ENCODE peak calls at places on chromosomes 4 and X, in ten cellular contexts. One of them, this sample, is unnamed.

GRCh38 chr4:170272959-170273358 is 183.2 kb upstream of the AADAT start:
- DNase-seq in SHP77 treated with DMSO at 0.1 percent for 48 hours: no peak
- DNase-seq in NCI-H2081: no peak
- DNase-seq in brain microvascular endothelial cell: no peak
- DNase-seq in AML-193: no peak
- DNase-seq in AG08395: no peak
- DNase-seq in heart left ventricle: no peak
- DNase-seq in trophoblast cell: no peak
- DNase-seq in activated T-helper 1 cell treated with anti-CD3 and anti-CD28 coated beads, Interleukin-12 subunit alpha, Interleukin-12 subunit beta, Interleukin-2, Interleukin-4 antibody, amounts not matched to agents 30 ng/mL and 10 ng/mL and 1 ng/mL, durations not matched to agents 14 hours and 24 hours and 36 hours: no peak
- DNase-seq in NCI-H1694 treated with DMSO at 0.1 percent for 48 hours: no peak
- DNase-seq in this sample: no peak

GRCh38 chr4:185394568-185395254 is 1.0 kb downstream of the LRP2BP start:
- DNase-seq in activated T-helper 1 cell treated with anti-CD3 and anti-CD28 coated beads, Interleukin-12 subunit alpha, Interleukin-12 subunit beta, Interleukin-2, Interleukin-4 antibody, amounts not matched to agents 30 ng/mL and 10 ng/mL and 1 ng/mL, durations not matched to agents 14 hours and 24 hours and 36 hours: no peak
- DNase-seq in trophoblast cell: no peak
- DNase-seq in AG08395: no peak
- DNase-seq in NCI-H2081: no peak
- DNase-seq in AML-193: no peak
- DNase-seq in NCI-H1694 treated with DMSO at 0.1 percent for 48 hours: no peak
- DNase-seq in SHP77 treated with DMSO at 0.1 percent for 48 hours: no peak
- DNase-seq in heart left ventricle: no peak
- DNase-seq in brain microvascular endothelial cell: no peak
- DNase-seq in this sample: no peak

GRCh38 chrX:40145001-40145631 is 47.4 kb upstream of the BCOR start:
- DNase-seq in NCI-H1694 treated with DMSO at 0.1 percent for 48 hours: peak; percentile 32
- DNase-seq in NCI-H2081: no peak
- DNase-seq in SHP77 treated with DMSO at 0.1 percent for 48 hours: no peak
- DNase-seq in AML-193: no peak
- DNase-seq in AG08395: no peak
- DNase-seq in brain microvascular endothelial cell: no peak
- DNase-seq in activated T-helper 1 cell treated with anti-CD3 and anti-CD28 coated beads, Interleukin-12 subunit alpha, Interleukin-12 subunit beta, Interleukin-2, Interleukin-4 antibody, amounts not matched to agents 30 ng/mL and 10 ng/mL and 1 ng/mL, durations not matched to agents 14 hours and 24 hours and 36 hours: no peak
- DNase-seq in heart left ventricle: peak; percentile 15
- DNase-seq in trophoblast cell: no peak
- DNase-seq in this sample: no peak

GRCh38 chr4:41158274-41158673 is 56.1 kb downstream of the APBB2 start:
- DNase-seq in heart left ventricle: no peak
- DNase-seq in NCI-H2081: no peak
- DNase-seq in NCI-H1694 treated with DMSO at 0.1 percent for 48 hours: no peak
- DNase-seq in AML-193: no peak
- DNase-seq in activated T-helper 1 cell treated with anti-CD3 and anti-CD28 coated beads, Interleukin-12 subunit alpha, Interleukin-12 subunit beta, Interleukin-2, Interleukin-4 antibody, amounts not matched to agents 30 ng/mL and 10 ng/mL and 1 ng/mL, durations not matched to agents 14 hours and 24 hours and 36 hours: no peak
- DNase-seq in trophoblast cell: no peak
- DNase-seq in AG08395: no peak
- DNase-seq in SHP77 treated with DMSO at 0.1 percent for 48 hours: no peak
- DNase-seq in brain microvascular endothelial cell: no peak
- DNase-seq in this sample: no peak

GRCh38 chrX:124211312-124211942 is 121.0 kb upstream of the TEX13D start:
- DNase-seq in AML-193: peak; percentile 40
- DNase-seq in brain microvascular endothelial cell: no peak
- DNase-seq in trophoblast cell: no peak
- DNase-seq in activated T-helper 1 cell treated with anti-CD3 and anti-CD28 coated beads, Interleukin-12 subunit alpha, Interleukin-12 subunit beta, Interleukin-2, Interleukin-4 antibody, amounts not matched to agents 30 ng/mL and 10 ng/mL and 1 ng/mL, durations not matched to agents 14 hours and 24 hours and 36 hours: peak; percentile 3
- DNase-seq in AG08395: peak; percentile 26
- DNase-seq in NCI-H1694 treated with DMSO at 0.1 percent for 48 hours: peak; percentile 48
- DNase-seq in heart left ventricle: no peak
- DNase-seq in NCI-H2081: peak; percentile 57
- DNase-seq in SHP77 treated with DMSO at 0.1 percent for 48 hours: peak; percentile 1
- DNase-seq in this sample: no peak

GRCh38 chrX:1170243-1170642 is 42.2 kb downstream of the CRLF2 start:
- DNase-seq in activated T-helper 1 cell treated with anti-CD3 and anti-CD28 coated beads, Interleukin-12 subunit alpha, Interleukin-12 subunit beta, Interleukin-2, Interleukin-4 antibody, amounts not matched to agents 30 ng/mL and 10 ng/mL and 1 ng/mL, durations not matched to agents 14 hours and 24 hours and 36 hours: no peak
- DNase-seq in AG08395: no peak
- DNase-seq in NCI-H2081: no peak
- DNase-seq in heart left ventricle: no peak
- DNase-seq in trophoblast cell: peak; percentile 43
- DNase-seq in NCI-H1694 treated with DMSO at 0.1 percent for 48 hours: no peak
- DNase-seq in brain microvascular endothelial cell: no peak
- DNase-seq in AML-193: no peak
- DNase-seq in SHP77 treated with DMSO at 0.1 percent for 48 hours: no peak
- DNase-seq in this sample: no peak

GRCh38 chrX:57156397-57157049 is 19.3 kb upstream of the SPIN2A start:
- DNase-seq in activated T-helper 1 cell treated with anti-CD3 and anti-CD28 coated beads, Interleukin-12 subunit alpha, Interleukin-12 subunit beta, Interleukin-2, Interleukin-4 antibody, amounts not matched to agents 30 ng/mL and 10 ng/mL and 1 ng/mL, durations not matched to agents 14 hours and 24 hours and 36 hours: no peak
- DNase-seq in heart left ventricle: no peak
- DNase-seq in brain microvascular endothelial cell: peak; percentile 40
- DNase-seq in trophoblast cell: peak; percentile 19
- DNase-seq in AG08395: peak; percentile 49
- DNase-seq in AML-193: no peak
- DNase-seq in SHP77 treated with DMSO at 0.1 percent for 48 hours: peak; percentile 39
- DNase-seq in NCI-H1694 treated with DMSO at 0.1 percent for 48 hours: peak; percentile 1
- DNase-seq in NCI-H2081: peak; percentile 2
- DNase-seq in this sample: no peak

GRCh38 chr4:81499840-81500239 is 28.1 kb upstream of the RASGEF1B start:
- DNase-seq in trophoblast cell: no peak
- DNase-seq in AG08395: no peak
- DNase-seq in activated T-helper 1 cell treated with anti-CD3 and anti-CD28 coated beads, Interleukin-12 subunit alpha, Interleukin-12 subunit beta, Interleukin-2, Interleukin-4 antibody, amounts not matched to agents 30 ng/mL and 10 ng/mL and 1 ng/mL, durations not matched to agents 14 hours and 24 hours and 36 hours: no peak
- DNase-seq in brain microvascular endothelial cell: no peak
- DNase-seq in heart left ventricle: no peak
- DNase-seq in SHP77 treated with DMSO at 0.1 percent for 48 hours: no peak
- DNase-seq in NCI-H2081: peak; percentile 7
- DNase-seq in NCI-H1694 treated with DMSO at 0.1 percent for 48 hours: peak; percentile 30
- DNase-seq in AML-193: no peak
- DNase-seq in this sample: no peak

GRCh38 chr4:88275516-88275915 is 8.8 kb downstream of the PPM1K start:
- DNase-seq in AG08395: peak; percentile 26
- DNase-seq in AML-193: peak; percentile 62
- DNase-seq in brain microvascular endothelial cell: peak; percentile 20
- DNase-seq in NCI-H2081: no peak
- DNase-seq in heart left ventricle: no peak
- DNase-seq in trophoblast cell: no peak
- DNase-seq in SHP77 treated with DMSO at 0.1 percent for 48 hours: no peak
- DNase-seq in activated T-helper 1 cell treated with anti-CD3 and anti-CD28 coated beads, Interleukin-12 subunit alpha, Interleukin-12 subunit beta, Interleukin-2, Interleukin-4 antibody, amounts not matched to agents 30 ng/mL and 10 ng/mL and 1 ng/mL, durations not matched to agents 14 hours and 24 hours and 36 hours: no peak
- DNase-seq in NCI-H1694 treated with DMSO at 0.1 percent for 48 hours: no peak
- DNase-seq in this sample: no peak